ENCODE peak calls at places on chromosomes 12 and 14, in eight cellular contexts. C, J, A, Q, L, V, D and X are unnamed samples.
A peak's percentile ranks its signal among the peaks of the same experiment; 100 is the strongest.

GRCh38 chr14:97458302-97459137 is 661.3 kb downstream of the VRK1 start:
- DNase-seq in C (peak; percentile 89), J (no peak), A (no peak), Q (no peak), L (no peak), V (no peak), D (no peak), X (no peak)

GRCh38 chr12:57179331-57180086 is 32.1 kb upstream of the LRP1-AS start:
- DNase-seq in C (no peak), J (no peak), A (no peak), Q (no peak), L (no peak), V (no peak), D (no peak), X (no peak)

GRCh38 chr14:55122441-55122986 is 6.5 kb upstream of the LGALS3 start:
- DNase-seq in C (no peak), J (peak; percentile 17), A (peak; percentile 82), Q (peak; percentile 59), L (no peak), V (peak; percentile 85), D (peak; percentile 84), X (no peak)

GRCh38 chr12:122023339-122024131 is 1.9 kb downstream of the BCL7A start:
- DNase-seq in C (peak; percentile 42), J (peak; percentile 92), A (peak; percentile 56), Q (peak; percentile 94), L (peak; percentile 55), V (peak; percentile 84), D (peak; percentile 78), X (peak; percentile 47)

GRCh38 chr12:7907009-7907408 is 29.0 kb downstream of the SLC2A3 start:
- DNase-seq in C (peak; percentile 55), J (peak; percentile 44), A (peak; percentile 42), Q (peak; percentile 53), L (peak; percentile 60), V (no peak), D (peak; percentile 78), X (no peak)

GRCh38 chr12:118544569-118544968 is 168.2 kb downstream of the SUDS3 start:
- DNase-seq in C (no peak), J (no peak), A (peak; percentile 54), Q (no peak), L (peak; percentile 97), V (no peak), D (peak; percentile 6), X (peak; percentile 86)

GRCh38 chr12:125606312-125606711 is 541.1 kb downstream of the AACS start:
- DNase-seq in C (no peak), J (no peak), A (no peak), Q (no peak), L (no peak), V (no peak), D (no peak), X (no peak)

GRCh38 chr12:5097786-5098185 is 54.1 kb downstream of the KCNA5 start:
- DNase-seq in C (no peak), J (no peak), A (no peak), Q (no peak), L (no peak), V (no peak), D (no peak), X (no peak)

GRCh38 chr12:42326466-42327226 is 679 bp downstream of the PPHLN1 start:
- DNase-seq in C (peak; percentile 15), J (peak; percentile 54), A (peak; percentile 48), Q (peak; percentile 40), L (peak; percentile 19), V (no peak), D (peak; percentile 3), X (peak; percentile 10)

GRCh38 chr12:132285311-132285741 is 44.1 kb downstream of the GALNT9 start:
- DNase-seq in C (no peak), J (no peak), A (no peak), Q (no peak), L (no peak), V (no peak), D (no peak), X (no peak)

GRCh38 chr12:82650627-82651337 is 35.9 kb upstream of the TMTC2 start:
- DNase-seq in C (peak; percentile 9), J (no peak), A (peak; percentile 97), Q (peak; percentile 38), L (no peak), V (no peak), D (peak; percentile 91), X (peak; percentile 49)

GRCh38 chr12:81572411-81572810 is 186.7 kb downstream of the PPFIA2 start:
- DNase-seq in C (no peak), J (no peak), A (no peak), Q (no peak), L (no peak), V (no peak), D (no peak), X (no peak)

GRCh38 chr12:103677905-103678304 is 90.8 kb downstream of the STAB2 start:
- DNase-seq in C (no peak), J (no peak), A (no peak), Q (no peak), L (no peak), V (no peak), D (no peak), X (no peak)

GRCh38 chr12:14948672-14949071 is 10.3 kb upstream of the ERP27 start:
- DNase-seq in C (peak; percentile 61), J (peak; percentile 78), A (peak; percentile 58), Q (peak; percentile 74), L (peak; percentile 84), V (no peak), D (peak; percentile 41), X (no peak)

GRCh38 chr12:29534935-29535334 is 37.4 kb upstream of the OVCH1 start:
- DNase-seq in C (no peak), J (no peak), A (peak; percentile 48), Q (peak; percentile 25), L (peak; percentile 30), V (no peak), D (no peak), X (no peak)

GRCh38 chr14:56587701-56588100 is 8.1 kb downstream of the TMEM260 start:
- DNase-seq in C (no peak), J (no peak), A (no peak), Q (no peak), L (no peak), V (no peak), D (no peak), X (no peak)

GRCh38 chr14:71061458-71061857 is 154.2 kb downstream of the PCNX1 start:
- DNase-seq in C (no peak), J (no peak), A (no peak), Q (no peak), L (no peak), V (no peak), D (no peak), X (no peak)

GRCh38 chr12:113242560-113242959 is 21.3 kb downstream of the TPCN1 start:
- DNase-seq in C (no peak), J (no peak), A (no peak), Q (no peak), L (no peak), V (no peak), D (no peak), X (no peak)